ENCODE peak calls at places on chromosomes 4 and X, in five cellular contexts. O, D, F, I and U are unnamed samples.

GRCh38 chr4:7668282-7668681 is 233.6 kb upstream of the PSAPL1 start:
- DNase-seq in O (no peak), D (peak; percentile 31), F (no peak), I (no peak), U (no peak)

GRCh38 chrX:153906126-153906917 is 1.8 kb downstream of the AVPR2 start:
- DNase-seq in O (peak; percentile 20), D (peak; percentile 76), F (no peak), I (no peak), U (no peak)

GRCh38 chr4:1843852-1844251 is 12.1 kb downstream of the LETM1 start:
- DNase-seq in O (no peak), D (no peak), F (no peak), I (no peak), U (no peak)

GRCh38 chrX:85243761-85244410 is at the start of the genes SATL1 and ZNF711:
- DNase-seq in O (peak; percentile 10), D (peak; percentile 70), F (peak; percentile 87), I (peak; percentile 53), U (peak; percentile 69)

GRCh38 chr4:83629945-83630684 is 94.2 kb downstream of the GPAT3 start:
- DNase-seq in O (no peak), D (no peak), F (no peak), I (peak; percentile 60), U (no peak)

GRCh38 chr4:107757860-107758476 is 37.9 kb upstream of the PAPSS1 start:
- DNase-seq in O (no peak), D (no peak), F (peak; percentile 17), I (no peak), U (no peak)

GRCh38 chr4:24771241-24771640 is 24.1 kb upstream of the SOD3 start:
- DNase-seq in O (no peak), D (no peak), F (no peak), I (no peak), U (no peak)

GRCh38 chr4:25457053-25457715 is 80.1 kb downstream of the ANAPC4 start:
- DNase-seq in O (no peak), D (no peak), F (no peak), I (no peak), U (no peak)

GRCh38 chr4:112185740-112186670 is 40.8 kb downstream of the FAM241A start:
- DNase-seq in O (no peak), D (no peak), F (peak; percentile 29), I (no peak), U (no peak)

GRCh38 chr4:3212391-3213100 is 36.4 kb upstream of the MSANTD1 start:
- DNase-seq in O (no peak), D (no peak), F (no peak), I (no peak), U (no peak)

GRCh38 chrX:49858341-49858740 is 20.9 kb upstream of the USP27X start:
- DNase-seq in O (no peak), D (no peak), F (no peak), I (no peak), U (no peak)

GRCh38 chr4:55754754-55755350 is 64.7 kb upstream of the EXOC1L start:
- DNase-seq in O (no peak), D (no peak), F (no peak), I (no peak), U (no peak)

GRCh38 chrX:1593286-1594271 is 2.2 kb downstream of the AKAP17A start:
- DNase-seq in O (no peak), D (peak; percentile 86), F (no peak), I (peak; percentile 59), U (no peak)

GRCh38 chrX:41600266-41600665 is 88.5 kb upstream of the GPR34 start:
- DNase-seq in O (no peak), D (no peak), F (peak; percentile 11), I (no peak), U (no peak)

GRCh38 chr4:58301384-58301783 is 1191.2 kb upstream of the IGFBP7 start:
- DNase-seq in O (no peak), D (no peak), F (peak; percentile 24), I (no peak), U (no peak)

GRCh38 chr4:119715490-119716445 is 87.2 kb upstream of the PDE5A start:
- DNase-seq in O (no peak), D (no peak), F (no peak), I (peak; percentile 64), U (no peak)

GRCh38 chr4:10599574-10599973 is 85.0 kb downstream of the CLNK start:
- DNase-seq in O (no peak), D (no peak), F (no peak), I (no peak), U (no peak)

GRCh38 chr4:65508169-65508568 is 162.1 kb downstream of the EPHA5 start:
- DNase-seq in O (no peak), D (no peak), F (no peak), I (no peak), U (no peak)

GRCh38 chr4:6498511-6499240 is 26.3 kb upstream of the PPP2R2C start:
- DNase-seq in O (no peak), D (no peak), F (no peak), I (no peak), U (no peak)

GRCh38 chr4:119661231-119661630 is 32.6 kb upstream of the PDE5A start:
- DNase-seq in O (no peak), D (no peak), F (no peak), I (no peak), U (no peak)

GRCh38 chrX:108361316-108361715 is 76.9 kb downstream of the COL4A6 start:
- DNase-seq in O (no peak), D (no peak), F (no peak), I (no peak), U (no peak)

DNA sequence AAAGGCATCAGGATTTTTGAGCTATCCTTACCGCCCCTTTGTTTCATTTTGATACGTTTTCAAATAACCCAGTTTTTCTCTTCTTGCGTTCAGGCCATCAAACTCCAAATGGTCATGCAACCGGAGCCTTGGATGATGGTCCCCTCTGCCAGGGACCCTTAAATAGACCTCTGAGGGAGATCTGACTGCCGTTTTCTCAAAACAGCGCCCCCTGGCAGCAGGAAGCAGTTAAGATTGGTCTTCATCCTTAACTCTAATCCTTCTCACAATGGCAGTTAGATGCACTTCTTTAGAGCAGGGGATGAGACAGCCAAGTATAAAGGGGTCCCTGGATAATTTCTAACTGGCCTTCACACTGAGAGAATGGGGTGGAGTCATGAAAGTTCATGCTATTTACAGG is 525.0 kb upstream of the SPANXN1 start:
- DNase-seq in O (no peak), D (no peak), F (peak; percentile 30), I (no peak), U (no peak)
- TF ChIP-seq CTCF in O (no peak), D (no peak), F (peak; percentile 50), I (no peak), U (no peak)

DNA sequence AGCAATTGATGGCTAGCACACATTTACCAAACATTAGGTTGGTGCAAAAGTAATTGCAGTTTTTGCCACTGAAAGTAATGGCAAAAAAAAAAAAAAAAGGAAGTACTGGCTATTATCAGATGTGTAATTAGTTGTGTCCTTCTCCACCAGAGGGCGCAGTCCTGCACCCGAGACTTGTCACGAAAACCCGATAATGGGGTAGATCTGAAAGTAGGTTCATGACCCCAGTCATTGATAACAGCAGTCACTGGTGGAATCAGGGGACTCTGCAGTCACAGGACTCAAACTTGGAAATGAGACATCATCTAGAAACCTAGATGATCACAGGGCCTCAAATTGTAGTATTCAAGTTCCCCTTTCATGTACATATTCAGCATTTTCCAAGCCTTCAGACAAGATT is 13.1 kb upstream of the ACOT9 start:
- DNase-seq in O (peak; percentile 62), D (peak; percentile 84), F (peak; percentile 89), I (no peak), U (peak; percentile 28)
- TF ChIP-seq CTCF in O (peak; percentile 37), D (peak; percentile 61), F (peak; percentile 91), I (no peak), U (peak; percentile 73)

DNA sequence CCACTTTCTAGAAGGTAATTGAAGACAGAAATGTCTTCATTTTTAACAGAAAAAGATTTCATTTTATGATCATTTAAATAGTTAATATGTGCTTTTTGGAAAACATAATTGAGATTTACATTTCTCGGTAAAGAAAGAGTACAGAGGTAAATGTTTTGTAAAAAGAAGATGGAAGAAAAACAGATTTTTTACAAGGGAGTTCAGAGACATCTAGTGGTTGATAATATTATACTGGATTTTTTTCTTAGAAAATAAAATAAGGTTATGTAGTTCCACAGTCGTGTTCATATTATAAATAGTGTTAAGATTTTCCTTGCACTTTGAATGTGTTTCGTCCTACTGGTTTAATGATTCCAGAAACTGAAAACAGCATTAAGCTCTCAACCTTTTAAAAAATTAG is 60.6 kb downstream of the SMARCA1 start:
- DNase-seq in O (no peak), D (no peak), F (no peak), I (no peak), U (no peak)
- TF ChIP-seq CTCF in O (no peak), D (no peak), F (peak; percentile 31), I (no peak), U (peak; percentile 48)

GRCh38 chrX:15973299-15973698 is 118.7 kb upstream of the AP1S2 start:
- DNase-seq in O (no peak), D (no peak), F (peak; percentile 63), I (no peak), U (no peak)
- TF ChIP-seq CTCF in O (no peak), D (peak; percentile 43), F (peak; percentile 61), I (no peak), U (peak; percentile 25)

DNA sequence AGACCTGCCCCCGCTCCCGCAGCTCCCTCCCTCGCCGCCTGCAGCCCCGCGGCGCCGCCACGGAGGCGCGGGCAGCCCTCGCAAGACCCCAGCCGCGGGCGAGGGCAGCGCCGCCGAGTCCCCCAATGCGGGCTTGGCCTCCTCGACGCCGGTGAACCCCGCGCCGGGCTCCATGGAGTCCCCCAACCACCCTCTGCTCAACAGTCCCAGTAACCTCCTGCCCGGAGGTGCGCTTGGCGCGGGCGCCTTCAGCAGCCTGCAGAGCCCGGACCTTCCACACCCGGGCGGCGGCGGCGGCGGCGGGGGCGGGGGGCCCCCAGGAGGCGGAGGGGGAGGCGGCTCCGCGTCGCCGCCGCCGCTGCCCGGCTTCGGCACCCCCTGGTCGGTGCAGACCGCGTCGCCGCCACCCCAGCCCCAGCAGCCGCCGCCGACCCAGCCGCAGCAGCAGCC is 1.2 kb downstream of the CPEB2 start:
- DNase-seq in O (peak; percentile 61), D (peak; percentile 95), F (peak; percentile 63), I (peak; percentile 82), U (peak; percentile 45)
- TF ChIP-seq CTCF in O (no peak), D (no peak), F (no peak), I (no peak), U (no peak)

GRCh38 chrX:135632353-135632752 is 81.1 kb upstream of the CT45A1 start:
- DNase-seq in O (no peak), D (no peak), F (no peak), I (no peak), U (no peak)
- TF ChIP-seq CTCF in O (no peak), D (no peak), F (no peak), I (no peak), U (no peak)